ENCODE peak calls at places on chromosomes 11 and 22, in nine cellular contexts. C is psoas muscle, U is AG10803, J is retinal pigment epithelial cell, F is BJ, M is GM12865, E is transverse colon, R is cardiac fibroblast, K is fibroblast of mammary gland. D is an unnamed sample.

GRCh38 chr22:28282346-28282745 is 363.3 kb upstream of the PITPNB start:
- DNase-seq in J (no peak), K (peak; percentile 57), M (no peak), C (no peak), R (peak; percentile 16), F (peak; percentile 25), U (peak; percentile 74), E (no peak), D (no peak)

GRCh38 chr11:57321388-57321995 is 3.3 kb downstream of the TNKS1BP1 start:
- DNase-seq in J (no peak), U (no peak), F (no peak), K (no peak), R (peak; percentile 38), M (no peak), C (peak; percentile 63), E (no peak), D (no peak)

GRCh38 chr11:3052109-3052479 is 5.1 kb downstream of the CARS1 start:
- DNase-seq in F (no peak), E (no peak), K (no peak), R (no peak), U (no peak), J (no peak), M (peak; percentile 49), C (no peak), D (no peak)

GRCh38 chr11:93444671-93445073 is 98.5 kb downstream of the SMCO4 start:
- DNase-seq in U (no peak), C (no peak), M (no peak), K (peak; percentile 19), F (no peak), R (no peak), E (no peak), J (peak; percentile 10), D (no peak)

GRCh38 chr11:58801302-58801701 is 43.2 kb downstream of the GLYATL2 start:
- DNase-seq in R (no peak), U (no peak), E (no peak), J (no peak), F (no peak), C (no peak), M (no peak), K (no peak), D (no peak)

GRCh38 chr22:42471441-42471840 is 39.2 kb upstream of the NFAM1 start:
- DNase-seq in R (no peak), K (no peak), E (no peak), M (no peak), U (no peak), J (no peak), F (no peak), C (no peak), D (no peak)

GRCh38 chr22:33605686-33606085 is 314.6 kb downstream of the LARGE1 start:
- DNase-seq in M (no peak), C (no peak), U (no peak), J (no peak), E (no peak), R (peak; percentile 2), K (no peak), F (no peak), D (no peak)

GRCh38 chr11:35049906-35050531 is 89.0 kb upstream of the CD44 start:
- DNase-seq in R (no peak), F (no peak), M (peak; percentile 57), K (no peak), C (no peak), U (no peak), E (no peak), J (no peak), D (no peak)

GRCh38 chr11:3942160-3942955 is 86.9 kb downstream of the STIM1 start:
- DNase-seq in C (no peak), M (peak; percentile 54), F (no peak), K (no peak), R (no peak), E (no peak), J (no peak), U (no peak), D (no peak)

GRCh38 chr11:43868852-43869567 is 11.6 kb upstream of the ALKBH3 start:
- DNase-seq in J (no peak), R (peak; percentile 87), E (no peak), U (peak; percentile 76), M (peak; percentile 78), C (no peak), K (peak; percentile 84), F (no peak), D (no peak)

DNA sequence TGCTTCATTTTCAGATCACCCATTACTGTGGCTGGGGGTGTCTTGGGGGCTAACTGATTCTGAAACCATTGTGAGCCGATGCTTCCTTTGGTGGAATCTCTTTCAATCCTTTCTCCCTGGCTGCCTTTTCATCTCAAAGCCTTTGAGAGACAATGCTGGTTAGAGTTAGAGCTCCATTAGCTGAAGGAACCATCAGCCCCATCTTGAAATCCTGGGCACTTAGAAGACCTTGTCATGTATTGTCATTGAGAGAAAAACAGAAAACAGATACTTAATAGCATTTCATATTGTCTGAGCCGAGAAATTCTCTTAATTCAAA is 6.7 kb downstream of the TEAD1 start:
- DNase-seq in E (no peak), K (no peak), U (no peak), C (no peak), J (no peak), R (no peak), F (no peak), M (no peak), D (no peak)
- H3K4me3 ChIP-seq in E (no peak overlapping the region), K (no peak overlapping the region), U (no peak overlapping the region), C (peak overlapping the region; percentile 83), J (no peak overlapping the region), R (no peak overlapping the region), F (no peak overlapping the region), M (peak overlapping the region; percentile 4), D (no peak overlapping the region)

GRCh38 chr11:12684821-12685220 is 10.6 kb downstream of the TEAD1 start:
- DNase-seq in J (no peak), K (no peak), U (no peak), C (no peak), F (no peak), R (no peak), E (peak; percentile 46), M (no peak), D (no peak)
- H3K4me3 ChIP-seq in J (no peak overlapping the region), K (no peak overlapping the region), U (no peak overlapping the region), C (no peak overlapping the region), F (no peak overlapping the region), R (no peak overlapping the region), E (no peak overlapping the region), M (no peak overlapping the region), D (no peak overlapping the region)

GRCh38 chr11:96219981-96220623 is 122.9 kb downstream of the MAML2 start:
- DNase-seq in U (peak; percentile 76), C (no peak), K (peak; percentile 79), M (no peak), F (no peak), J (no peak), E (no peak), R (peak; percentile 71), D (peak; percentile 62)
- H3K4me3 ChIP-seq in U (no peak overlapping the region), C (no peak overlapping the region), K (no peak overlapping the region), M (no peak overlapping the region), F (no peak overlapping the region), J (no peak overlapping the region), E (no peak overlapping the region), R (no peak overlapping the region), D (no peak overlapping the region)

GRCh38 chr22:48751539-48752437 is 1075.9 kb downstream of the BRD1 start:
- DNase-seq in U (no peak), E (no peak), C (no peak), M (no peak), R (no peak), K (no peak), J (no peak), F (no peak), D (no peak)

GRCh38 chr22:48748860-48749554 is 1078.7 kb downstream of the BRD1 start:
- DNase-seq in M (no peak), U (no peak), K (no peak), F (no peak), C (no peak), E (no peak), J (no peak), R (no peak), D (no peak)

GRCh38 chr22:48750826-48751440 is 1076.7 kb downstream of the BRD1 start:
- DNase-seq in C (no peak), E (no peak), U (no peak), K (no peak), R (no peak), J (no peak), M (no peak), F (no peak), D (no peak)

GRCh38 chr22:48749555-48750227 is 1078.0 kb downstream of the BRD1 start:
- DNase-seq in R (no peak), J (no peak), M (no peak), E (no peak), K (no peak), F (no peak), C (no peak), U (no peak), D (no peak)

GRCh38 chr22:48750282-48750681 is 1077.4 kb downstream of the BRD1 start:
- DNase-seq in J (no peak), M (no peak), R (no peak), E (no peak), U (no peak), C (no peak), K (no peak), F (no peak), D (no peak)
- H3K4me3 ChIP-seq in J (no peak overlapping the region), M (no peak overlapping the region), R (no peak overlapping the region), E (no peak overlapping the region), U (no peak overlapping the region), C (no peak overlapping the region), K (no peak overlapping the region), F (no peak overlapping the region), D (no peak overlapping the region)

GRCh38 chr22:31840581-31840980 is 86.8 kb downstream of the DEPDC5 start:
- DNase-seq in E (no peak), M (no peak), F (no peak), U (no peak), J (no peak), C (no peak), K (no peak), R (no peak), D (no peak)

GRCh38 chr22:31844941-31845340 is 91.1 kb downstream of the DEPDC5 start:
- DNase-seq in M (no peak), E (no peak), R (no peak), J (no peak), U (no peak), C (no peak), F (no peak), K (no peak), D (no peak)

GRCh38 chr22:31846161-31847115 is 92.6 kb downstream of the DEPDC5 start:
- DNase-seq in K (peak; percentile 57), M (peak; percentile 29), U (no peak), R (peak; percentile 71), J (no peak), C (no peak), E (no peak), F (no peak), D (no peak)

GRCh38 chr22:31841029-31841827 is 87.4 kb downstream of the DEPDC5 start:
- DNase-seq in E (no peak), C (no peak), F (no peak), U (no peak), K (peak; percentile 17), R (no peak), M (peak; percentile 47), J (no peak), D (no peak)

DNA sequence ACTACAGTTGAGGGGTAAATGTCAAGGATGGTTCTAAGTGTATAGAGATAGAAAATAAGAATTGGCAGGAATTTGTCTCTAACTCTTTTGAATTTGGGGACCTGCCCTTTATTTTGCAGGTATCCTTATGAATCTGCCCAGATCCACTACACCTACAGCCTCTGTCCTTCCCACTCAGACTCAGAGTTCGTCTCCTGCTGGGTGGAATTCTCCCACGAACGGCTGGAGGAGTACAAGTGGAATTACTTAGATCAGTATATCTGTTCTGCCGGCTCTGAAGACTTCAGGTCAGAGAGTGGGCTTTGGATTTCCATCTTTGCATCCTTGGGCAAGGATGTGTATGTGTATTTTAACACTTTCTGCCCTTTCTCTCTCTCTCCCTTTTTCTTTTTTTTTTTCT is 89.7 kb downstream of the DEPDC5 start:
- DNase-seq in J (no peak), M (no peak), U (no peak), C (no peak), F (no peak), R (no peak), K (no peak), E (no peak), D (no peak)
- H3K4me3 ChIP-seq in J (no peak overlapping the region), M (no peak overlapping the region), U (no peak overlapping the region), C (no peak overlapping the region), F (no peak overlapping the region), R (no peak overlapping the region), K (no peak overlapping the region), E (no peak overlapping the region), D (no peak overlapping the region)

D was measured in Peyer's patch.